ENCODE peak calls at places on chromosome 7, in seven cellular contexts. N is neural progenitor cell, O is MM.1S, S is hepatocyte, B is SK-N-SH, K is HCT116, D is PC-3. C is an unnamed sample.

GRCh38 chr7:22863156-22863899 is 40.7 kb upstream of the TOMM7 start:
- DNase-seq in N (no peak), D (no peak), B (no peak), K (no peak), S (no peak), O (no peak), C (no peak)

GRCh38 chr7:111992601-111993000 is 213.6 kb downstream of the DOCK4 start:
- DNase-seq in B (no peak), O (no peak), D (no peak), S (no peak), K (no peak), N (no peak), C (no peak)

GRCh38 chr7:94313926-94314325 is 80.8 kb upstream of the COL1A2 start:
- DNase-seq in B (no peak), D (no peak), K (no peak), O (no peak), N (no peak), S (no peak), C (no peak)

GRCh38 chr7:87564290-87564963 is 36.3 kb downstream of the ABCB1 start:
- DNase-seq in S (peak; percentile 57), B (peak; percentile 25), N (peak; percentile 60), O (peak; percentile 44), K (peak; percentile 38), D (peak; percentile 55), C (peak; percentile 37)

GRCh38 chr7:8149222-8149621 is 112.7 kb downstream of the ICA1 start:
- DNase-seq in K (no peak), O (no peak), D (no peak), S (no peak), N (no peak), B (no peak), C (peak; percentile 4)

GRCh38 chr7:92747041-92747835 is 89.1 kb downstream of the CDK6 start:
- DNase-seq in D (peak; percentile 48), K (no peak), O (no peak), N (no peak), S (no peak), B (no peak), C (no peak)

GRCh38 chr7:4006687-4007086 is 675.4 kb upstream of the FOXK1 start:
- DNase-seq in O (no peak), B (peak; percentile 89), S (peak; percentile 82), N (peak; percentile 44), D (no peak), K (no peak), C (no peak)

GRCh38 chr7:50339990-50340500 is 35.5 kb downstream of the IKZF1 start:
- DNase-seq in D (no peak), N (no peak), S (no peak), K (no peak), B (no peak), O (no peak), C (peak; percentile 76)

GRCh38 chr7:31744294-31744874 is 57.4 kb downstream of the PPP1R17 start:
- DNase-seq in N (peak; percentile 80), D (peak; percentile 85), O (peak; percentile 59), K (peak; percentile 53), S (peak; percentile 79), B (peak; percentile 49), C (peak; percentile 60)

GRCh38 chr7:135185471-135186260 is 15.2 kb upstream of the CYREN start:
- DNase-seq in O (no peak), N (no peak), B (no peak), K (no peak), S (no peak), D (no peak), C (no peak)

GRCh38 chr7:99000196-99000903 is 122.0 kb downstream of the TRRAP start:
- DNase-seq in D (no peak), N (no peak), K (no peak), B (no peak), O (no peak), S (no peak), C (no peak)

GRCh38 chr7:48158404-48158803 is 12.9 kb upstream of the ABCA13 start:
- DNase-seq in D (peak; percentile 54), B (no peak), S (no peak), K (no peak), O (no peak), N (no peak), C (no peak)

GRCh38 chr7:91959023-91959422 is 18.4 kb downstream of the AKAP9 start:
- DNase-seq in O (no peak), K (no peak), N (no peak), D (no peak), B (no peak), S (no peak), C (no peak)

GRCh38 chr7:97006146-97006950 is 995 bp downstream of the DLX6 start:
- DNase-seq in N (peak; percentile 86), D (no peak), S (peak; percentile 59), K (no peak), B (peak; percentile 93), O (peak; percentile 68), C (no peak)

GRCh38 chr7:112616295-112616694 is 135.5 kb downstream of the LSMEM1 start:
- DNase-seq in B (peak; percentile 19), N (no peak), D (no peak), O (no peak), K (no peak), S (no peak), C (no peak)

GRCh38 chr7:112453505-112454171 is 3.4 kb downstream of the IFRD1 start:
- DNase-seq in O (no peak), K (no peak), N (no peak), S (no peak), D (no peak), B (no peak), C (no peak)

GRCh38 chr7:106916689-106917088 is 51.6 kb downstream of the PIK3CG start:
- DNase-seq in N (no peak), K (no peak), O (no peak), S (no peak), B (no peak), D (no peak), C (no peak)

GRCh38 chr7:92973293-92973731 is 136.9 kb upstream of the CDK6 start:
- DNase-seq in B (no peak), D (no peak), K (no peak), S (no peak), N (no peak), O (no peak), C (no peak)

GRCh38 chr7:1874522-1875389 is 204.7 kb downstream of the ELFN1 start:
- DNase-seq in D (no peak), S (no peak), K (no peak), B (no peak), O (no peak), N (no peak), C (no peak)

GRCh38 chr7:151472644-151473380 is 32.9 kb upstream of the CRYGN start:
- DNase-seq in S (no peak), N (no peak), O (peak; percentile 59), D (peak; percentile 33), B (no peak), K (no peak), C (no peak)

GRCh38 chr7:136677456-136678365 is 190.7 kb upstream of the CHRM2 start:
- DNase-seq in N (no peak), D (peak; percentile 69), O (peak; percentile 88), K (no peak), B (no peak), S (no peak), C (peak; percentile 64)

GRCh38 chr7:104206841-104207240 is 972 bp downstream of the ORC5 start:
- DNase-seq in N (no peak), D (no peak), B (peak; percentile 15), S (no peak), O (no peak), K (no peak), C (peak; percentile 4)

GRCh38 chr7:26332698-26333097 is 41.0 kb downstream of the SNX10 start:
- DNase-seq in D (no peak), B (no peak), K (no peak), S (no peak), O (no peak), N (no peak), C (no peak)

GRCh38 chr7:53473371-53473770 is 437.9 kb downstream of the POM121L12 start:
- DNase-seq in D (no peak), N (no peak), K (no peak), S (no peak), O (no peak), B (no peak), C (no peak)

GRCh38 chr7:56175086-56175760 is 59.0 kb upstream of the NUPR2 start:
- DNase-seq in K (no peak), S (no peak), N (no peak), B (peak; percentile 79), O (no peak), D (no peak), C (no peak)

GRCh38 chr7:56175784-56176183 is 59.6 kb upstream of the NUPR2 start:
- DNase-seq in N (no peak), D (no peak), S (no peak), B (peak; percentile 36), O (no peak), K (no peak), C (no peak)

GRCh38 chr7:56181010-56181409 is 64.8 kb upstream of the NUPR2 start:
- DNase-seq in N (no peak), O (no peak), S (no peak), D (no peak), B (no peak), K (no peak), C (no peak)
- H3K9me3 ChIP-seq in N (peaks cover 47% of the 10 kb centered on the region), O (no peaks in the 10 kb centered on the region), S (peaks cover 3% of the 10 kb centered on the region), D (no peaks in the 10 kb centered on the region), B (no peaks in the 10 kb centered on the region), K (no peaks in the 10 kb centered on the region), C (no peaks in the 10 kb centered on the region)

GRCh38 chr7:327991-328702 is 38.2 kb downstream of the FOXL3 start:
- DNase-seq in O (no peak), D (no peak), N (no peak), B (no peak), K (no peak), S (no peak), C (no peak)

GRCh38 chr7:327305-327931 is 37.4 kb downstream of the FOXL3 start:
- DNase-seq in O (no peak), D (no peak), S (no peak), N (no peak), B (no peak), K (no peak), C (no peak)

GRCh38 chr7:326273-326672 is 36.3 kb downstream of the FOXL3 start:
- DNase-seq in O (no peak), N (no peak), D (no peak), K (no peak), S (no peak), B (no peak), C (no peak)

GRCh38 chr7:325811-326210 is 35.8 kb downstream of the FOXL3 start:
- DNase-seq in S (no peak), N (no peak), B (no peak), K (no peak), D (no peak), O (no peak), C (no peak)

GRCh38 chr7:326845-327304 is 36.9 kb downstream of the FOXL3 start:
- DNase-seq in S (peak; percentile 78), B (no peak), D (no peak), N (no peak), K (no peak), O (no peak), C (no peak)
- TF ChIP-seq CTCF in S (no peak), B (no peak), D (no peak), N (no peak), K (no peak), O (no peak), C (no peak)

GRCh38 chr7:144256112-144256511 is 8.5 kb downstream of the OR2A7 start:
- DNase-seq in S (no peak), K (peak; percentile 65), O (no peak), B (no peak), N (peak; percentile 1), D (peak; percentile 2), C (no peak)
- TF ChIP-seq EZH2phosphoT487 in S (no peak), K (no peak), O (no peak), B (no peak), N (no peak), D (no peak), C (no peak)

GRCh38 chr7:158065340-158065739 is 522.3 kb downstream of the PTPRN2 start:
- DNase-seq in N (no peak), S (no peak), K (no peak), B (no peak), O (no peak), D (no peak), C (no peak)
- H3K9me3 ChIP-seq in N (no peaks in the 10 kb centered on the region), S (no peaks in the 10 kb centered on the region), K (no peaks in the 10 kb centered on the region), B (no peaks in the 10 kb centered on the region), O (no peaks in the 10 kb centered on the region), D (no peaks in the 10 kb centered on the region), C (no peaks in the 10 kb centered on the region)

C was measured in OCI-LY7.